ENCODE peak calls at places on chromosomes 5 and 9, in four cellular contexts. One of them, this sample, is unnamed.

GRCh38 chr9:3650994-3651622 is 125.3 kb upstream of the RFX3 start:
- DNase-seq in activated naive CD4-positive, alpha-beta T cell: no peak
- DNase-seq in fibroblast of mammary gland: no peak
- DNase-seq in KG1: no peak
- DNase-seq in this sample: no peak

GRCh38 chr5:155189981-155190380 is 176.4 kb downstream of the KIF4B start:
- DNase-seq in activated naive CD4-positive, alpha-beta T cell: no peak
- DNase-seq in fibroblast of mammary gland: no peak
- DNase-seq in KG1: no peak
- DNase-seq in this sample: no peak

GRCh38 chr5:179267671-179268071 is 77.6 kb downstream of the ADAMTS2 start:
- DNase-seq in activated naive CD4-positive, alpha-beta T cell: no peak
- DNase-seq in fibroblast of mammary gland: no peak
- DNase-seq in KG1: no peak
- DNase-seq in this sample: no peak

GRCh38 chr9:23830949-23831730 is 5.1 kb upstream of the ELAVL2 start:
- DNase-seq in activated naive CD4-positive, alpha-beta T cell: no peak
- DNase-seq in fibroblast of mammary gland: no peak
- DNase-seq in KG1: no peak
- DNase-seq in this sample: no peak

GRCh38 chr9:22120595-22120994 is 111.5 kb upstream of the CDKN2B start:
- DNase-seq in activated naive CD4-positive, alpha-beta T cell: no peak
- DNase-seq in fibroblast of mammary gland: no peak
- DNase-seq in KG1: no peak
- DNase-seq in this sample: no peak

GRCh38 chr5:76137887-76138542 is 54.8 kb downstream of the SV2C start:
- DNase-seq in activated naive CD4-positive, alpha-beta T cell: no peak
- DNase-seq in fibroblast of mammary gland: no peak
- DNase-seq in KG1: no peak
- DNase-seq in this sample: no peak

GRCh38 chr9:91207481-91207888 is 154.2 kb downstream of the AUH start:
- DNase-seq in activated naive CD4-positive, alpha-beta T cell: no peak
- DNase-seq in fibroblast of mammary gland: peak; percentile 70
- DNase-seq in KG1: no peak
- DNase-seq in this sample: no peak

GRCh38 chr5:23459214-23459613 is 48.2 kb upstream of the PRDM9 start:
- DNase-seq in activated naive CD4-positive, alpha-beta T cell: no peak
- DNase-seq in fibroblast of mammary gland: no peak
- DNase-seq in KG1: no peak
- DNase-seq in this sample: no peak